ENCODE peak calls at places on chromosomes 13 and 19, in four cellular contexts. P, X, U and N are unnamed samples.
A peak's percentile ranks its signal among the peaks of the same experiment; 100 is the strongest.

GRCh38 chr19:13408889-13409518 is 97.3 kb downstream of the CACNA1A start:
- DNase-seq in P (no peak), X (no peak), U (no peak), N (no peak)

GRCh38 chr19:18657590-18658365 is 20.9 kb downstream of the KLHL26 start:
- DNase-seq in U (no peak), X (peak; percentile 58), P (no peak), N (no peak)

GRCh38 chr13:96403241-96403640 is 313.3 kb downstream of the HS6ST3 start:
- DNase-seq in P (no peak), U (no peak), X (no peak), N (no peak)

GRCh38 chr19:54114340-54114826 is 1.1 kb downstream of the TFPT start:
- DNase-seq in X (peak; percentile 9), U (no peak), P (peak; percentile 62), N (no peak)

GRCh38 chr13:49749852-49750251 is 42.6 kb downstream of the KPNA3 start:
- DNase-seq in U (no peak), X (no peak), P (no peak), N (no peak)

GRCh38 chr19:45331411-45331810 is 8.7 kb upstream of the CKM start:
- DNase-seq in U (no peak), P (no peak), X (no peak), N (no peak)

GRCh38 chr19:52102163-52102562 is 6.6 kb upstream of the ZNF841 start:
- DNase-seq in X (no peak), U (no peak), P (no peak), N (no peak)

GRCh38 chr13:30346789-30347167 is 39.4 kb upstream of the KATNAL1 start:
- DNase-seq in X (no peak), U (no peak), P (no peak), N (no peak)

GRCh38 chr13:35720690-35721554 is 244.4 kb upstream of the MAB21L1 start:
- DNase-seq in X (peak; percentile 9), U (peak; percentile 74), P (peak; percentile 74), N (peak; percentile 75)

GRCh38 chr13:21894091-21894490 is 223.2 kb downstream of the FGF9 start:
- DNase-seq in X (no peak), P (no peak), U (no peak), N (no peak)

GRCh38 chr19:4232614-4233281 is 3.4 kb downstream of the EBI3 start:
- DNase-seq in X (no peak), U (no peak), P (no peak), N (no peak)

GRCh38 chr19:31676271-31677004 is 327.2 kb upstream of the TSHZ3 start:
- DNase-seq in U (no peak), X (no peak), P (no peak), N (no peak)

GRCh38 chr13:63206431-63206830 is 1790.8 kb upstream of the PCDH20 start:
- DNase-seq in X (no peak), U (no peak), P (no peak), N (no peak)

GRCh38 chr13:107956889-107957288 is 258.4 kb downstream of the LIG4 start:
- DNase-seq in P (no peak), X (no peak), U (no peak), N (no peak)

GRCh38 chr19:34217952-34218817 is 36.2 kb upstream of the GARRE1 start:
- DNase-seq in U (peak; percentile 80), P (peak; percentile 93), X (no peak), N (no peak)

GRCh38 chr13:50387124-50387581 is 371.9 kb downstream of the KCNRG start:
- DNase-seq in X (no peak), P (peak; percentile 55), U (peak; percentile 87), N (peak; percentile 51)

GRCh38 chr13:46553886-46554855 is 1.2 kb downstream of the LRCH1 start:
- DNase-seq in U (peak; percentile 19), X (peak; percentile 43), P (no peak), N (peak; percentile 43)

GRCh38 chr19:18415177-18415867 is 3.9 kb upstream of the SSBP4 start:
- DNase-seq in U (no peak), P (peak; percentile 69), X (peak; percentile 71), N (no peak)